ENCODE peak calls at places on chromosomes 5 and 9, in five cellular contexts. One of them, this sample, is unnamed.
A peak's percentile ranks its signal among the peaks of the same experiment; 100 is the strongest.

GRCh38 chr9:37986771-37987258 is 82.2 kb downstream of the SHB start:
- DNase-seq in cardiac fibroblast: no peak
- DNase-seq in AG10803: no peak
- DNase-seq in tibial nerve: no peak
- DNase-seq in mammary epithelial cell: no peak
- DNase-seq in this sample: no peak

GRCh38 chr9:126420643-126421564 is 94.3 kb downstream of the MVB12B start:
- DNase-seq in AG10803: no peak
- DNase-seq in cardiac fibroblast: no peak
- DNase-seq in mammary epithelial cell: peak; percentile 85
- DNase-seq in tibial nerve: no peak
- DNase-seq in this sample: no peak

GRCh38 chr5:59099270-59099994 is 516.6 kb downstream of the RAB3C start:
- DNase-seq in cardiac fibroblast: peak; percentile 55
- DNase-seq in mammary epithelial cell: peak; percentile 89
- DNase-seq in tibial nerve: no peak
- DNase-seq in AG10803: peak; percentile 61
- DNase-seq in this sample: no peak

GRCh38 chr9:101271102-101271501 is 113.7 kb downstream of the BAAT start:
- DNase-seq in cardiac fibroblast: no peak
- DNase-seq in tibial nerve: no peak
- DNase-seq in AG10803: no peak
- DNase-seq in mammary epithelial cell: no peak
- DNase-seq in this sample: no peak

GRCh38 chr5:52989025-52989780 is at the start of gene ITGA2:
- DNase-seq in cardiac fibroblast: peak; percentile 65
- DNase-seq in tibial nerve: peak; percentile 7
- DNase-seq in mammary epithelial cell: peak; percentile 86
- DNase-seq in AG10803: peak; percentile 37
- DNase-seq in this sample: no peak

GRCh38 chr5:137035480-137035878 is 463.6 kb downstream of the SPOCK1 start:
- DNase-seq in AG10803: peak; percentile 28
- DNase-seq in cardiac fibroblast: no peak
- DNase-seq in tibial nerve: no peak
- DNase-seq in mammary epithelial cell: no peak
- DNase-seq in this sample: no peak

GRCh38 chr5:98768160-98769005 is 5.1 kb upstream of the RGMB start:
- DNase-seq in cardiac fibroblast: peak; percentile 65
- DNase-seq in tibial nerve: peak; percentile 71
- DNase-seq in mammary epithelial cell: no peak
- DNase-seq in AG10803: peak; percentile 69
- DNase-seq in this sample: no peak

GRCh38 chr9:85610074-85610855 is 131.5 kb downstream of the AGTPBP1 start:
- DNase-seq in tibial nerve: peak; percentile 66
- DNase-seq in mammary epithelial cell: peak; percentile 53
- DNase-seq in AG10803: peak; percentile 81
- DNase-seq in cardiac fibroblast: peak; percentile 90
- DNase-seq in this sample: peak; percentile 68

GRCh38 chr9:92738661-92739081 is 26.0 kb downstream of the BICD2 start:
- DNase-seq in cardiac fibroblast: peak; percentile 35
- DNase-seq in mammary epithelial cell: peak; percentile 72
- DNase-seq in AG10803: peak; percentile 80
- DNase-seq in tibial nerve: no peak
- DNase-seq in this sample: no peak

GRCh38 chr9:131735238-131736181 is 4.4 kb downstream of the RAPGEF1 start:
- DNase-seq in AG10803: no peak
- DNase-seq in tibial nerve: no peak
- DNase-seq in cardiac fibroblast: no peak
- DNase-seq in mammary epithelial cell: no peak
- DNase-seq in this sample: no peak

GRCh38 chr5:74299833-74300232 is 340.7 kb downstream of the ENC1 start:
- DNase-seq in tibial nerve: no peak
- DNase-seq in AG10803: no peak
- DNase-seq in cardiac fibroblast: no peak
- DNase-seq in mammary epithelial cell: no peak
- DNase-seq in this sample: no peak

GRCh38 chr5:74304536-74304935 is 336.0 kb downstream of the ENC1 start:
- DNase-seq in tibial nerve: no peak
- DNase-seq in cardiac fibroblast: no peak
- DNase-seq in mammary epithelial cell: no peak
- DNase-seq in AG10803: peak; percentile 28
- DNase-seq in this sample: no peak

GRCh38 chr5:74300808-74301389 is 339.6 kb downstream of the ENC1 start:
- DNase-seq in cardiac fibroblast: no peak
- DNase-seq in AG10803: no peak
- DNase-seq in mammary epithelial cell: no peak
- DNase-seq in tibial nerve: no peak
- DNase-seq in this sample: no peak

GRCh38 chr5:74306845-74307244 is 333.7 kb downstream of the ENC1 start:
- DNase-seq in mammary epithelial cell: no peak
- DNase-seq in AG10803: no peak
- DNase-seq in tibial nerve: no peak
- DNase-seq in cardiac fibroblast: no peak
- DNase-seq in this sample: no peak

GRCh38 chr5:74303575-74303974 is 337.0 kb downstream of the ENC1 start:
- DNase-seq in tibial nerve: no peak
- DNase-seq in AG10803: peak; percentile 66
- DNase-seq in cardiac fibroblast: no peak
- DNase-seq in mammary epithelial cell: no peak
- DNase-seq in this sample: no peak
- TF ChIP-seq CTCF in tibial nerve: no peak
- TF ChIP-seq CTCF in AG10803: no peak
- TF ChIP-seq CTCF in cardiac fibroblast: no peak
- TF ChIP-seq CTCF in mammary epithelial cell: no peak
- TF ChIP-seq CTCF in this sample: no peak

GRCh38 chr9:19408693-19409405 is at the start of gene ACER2:
- DNase-seq in tibial nerve: peak; percentile 95
- DNase-seq in AG10803: peak; percentile 83
- DNase-seq in cardiac fibroblast: peak; percentile 91
- DNase-seq in mammary epithelial cell: peak; percentile 91
- DNase-seq in this sample: peak; percentile 40
- H3K4me3 ChIP-seq in tibial nerve: peak within 1 kb of the TSS; percentile 49
- H3K4me3 ChIP-seq in AG10803: peak within 1 kb of the TSS; percentile 80
- H3K4me3 ChIP-seq in cardiac fibroblast: peak within 1 kb of the TSS; percentile 83
- H3K4me3 ChIP-seq in mammary epithelial cell: peak within 1 kb of the TSS; percentile 74
- H3K4me3 ChIP-seq in this sample: peak within 1 kb of the TSS; percentile 75

GRCh38 chr5:140802781-140803271 is 2.0 kb downstream of the PCDHA3 start:
- DNase-seq in mammary epithelial cell: no peak
- DNase-seq in cardiac fibroblast: no peak
- DNase-seq in AG10803: no peak
- DNase-seq in tibial nerve: no peak
- DNase-seq in this sample: no peak

GRCh38 chr5:140801494-140801841 is 611 bp downstream of the PCDHA3 start:
- DNase-seq in mammary epithelial cell: no peak
- DNase-seq in tibial nerve: peak; percentile 11
- DNase-seq in AG10803: no peak
- DNase-seq in cardiac fibroblast: no peak
- DNase-seq in this sample: no peak

GRCh38 chr5:140808889-140809291 is 2.0 kb downstream of the PCDHA4 start:
- DNase-seq in AG10803: no peak
- DNase-seq in tibial nerve: no peak
- DNase-seq in mammary epithelial cell: no peak
- DNase-seq in cardiac fibroblast: no peak
- DNase-seq in this sample: no peak

DNA sequence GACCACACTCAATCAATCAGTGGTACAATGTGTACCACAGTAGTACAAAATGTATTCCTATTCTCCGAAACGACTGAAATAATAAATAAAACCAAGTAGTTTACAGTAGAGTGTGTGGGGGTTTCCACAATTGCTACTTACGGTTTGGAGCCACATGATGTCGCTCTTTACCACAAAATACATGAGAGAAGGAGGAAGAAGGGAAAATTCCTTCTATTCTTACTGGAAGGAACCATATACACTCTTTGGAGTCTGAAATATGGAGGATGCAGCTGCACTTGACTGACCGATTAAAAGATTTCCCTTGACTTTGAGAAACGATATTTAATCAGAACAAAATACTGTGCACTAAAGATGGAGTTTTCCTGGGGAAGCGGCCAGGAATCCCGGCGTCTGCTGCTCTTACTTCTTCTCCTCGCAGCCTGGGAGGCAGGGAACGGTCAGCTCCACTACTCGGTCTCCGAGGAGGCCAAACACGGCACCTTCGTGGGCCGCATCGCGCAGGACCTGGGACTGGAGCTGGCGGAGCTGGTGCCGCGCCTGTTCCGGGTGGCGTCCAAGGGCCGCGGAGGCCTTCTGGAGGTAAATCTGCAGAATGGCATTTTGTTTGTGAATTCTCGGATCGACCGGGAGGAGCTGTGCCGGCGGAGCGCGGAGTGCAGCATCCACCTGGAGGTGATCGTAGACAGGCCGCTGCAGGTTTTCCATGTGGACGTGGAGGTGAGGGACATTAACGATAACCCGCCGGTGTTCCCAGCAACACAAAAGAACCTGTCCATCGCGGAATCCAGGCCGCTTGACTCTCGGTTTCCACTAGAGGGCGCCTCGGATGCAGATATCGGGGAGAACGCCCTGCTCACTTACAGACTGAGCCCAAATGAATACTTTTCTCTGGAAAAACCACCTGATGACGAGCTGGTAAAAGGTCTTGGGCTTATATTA is at the start of gene PCDHA4:
- DNase-seq in mammary epithelial cell: peak; percentile 42
- DNase-seq in tibial nerve: peak; percentile 30
- DNase-seq in AG10803: peak; percentile 9
- DNase-seq in cardiac fibroblast: peak; percentile 6
- DNase-seq in this sample: no peak
- TF ChIP-seq CTCF in mammary epithelial cell: no peak
- TF ChIP-seq CTCF in tibial nerve: peak; percentile 20
- TF ChIP-seq CTCF in AG10803: peak; percentile 51
- TF ChIP-seq CTCF in cardiac fibroblast: peak; percentile 37
- TF ChIP-seq CTCF in this sample: peak; percentile 48

DNA sequence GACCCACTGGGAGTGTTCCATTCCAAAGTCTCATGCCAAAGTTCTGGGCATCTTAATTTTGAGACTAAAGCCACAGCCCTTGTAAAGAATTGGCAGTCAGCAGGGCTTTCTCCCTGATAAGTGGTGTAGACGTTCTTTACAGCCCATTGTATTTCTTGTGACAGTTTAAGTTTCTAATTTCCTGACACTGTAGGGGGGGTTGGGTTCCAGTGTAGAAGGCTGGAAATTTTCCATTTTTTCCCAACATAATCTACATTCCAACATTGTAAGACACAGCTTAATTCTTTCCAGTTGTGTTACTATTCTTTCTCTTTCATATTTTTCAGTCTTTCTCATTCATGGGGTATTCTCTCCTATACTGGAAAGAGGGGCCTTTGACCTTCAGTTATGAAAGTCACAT is 121.1 kb downstream of the FBXL7 start:
- DNase-seq in cardiac fibroblast: peak; percentile 75
- DNase-seq in mammary epithelial cell: no peak
- DNase-seq in AG10803: peak; percentile 89
- DNase-seq in tibial nerve: no peak
- DNase-seq in this sample: peak; percentile 67
- H3K4me3 ChIP-seq in cardiac fibroblast: no peak overlapping the region
- H3K4me3 ChIP-seq in mammary epithelial cell: no peak overlapping the region
- H3K4me3 ChIP-seq in AG10803: peak overlapping the region; percentile 39
- H3K4me3 ChIP-seq in tibial nerve: no peak overlapping the region
- H3K4me3 ChIP-seq in this sample: no peak overlapping the region

DNA sequence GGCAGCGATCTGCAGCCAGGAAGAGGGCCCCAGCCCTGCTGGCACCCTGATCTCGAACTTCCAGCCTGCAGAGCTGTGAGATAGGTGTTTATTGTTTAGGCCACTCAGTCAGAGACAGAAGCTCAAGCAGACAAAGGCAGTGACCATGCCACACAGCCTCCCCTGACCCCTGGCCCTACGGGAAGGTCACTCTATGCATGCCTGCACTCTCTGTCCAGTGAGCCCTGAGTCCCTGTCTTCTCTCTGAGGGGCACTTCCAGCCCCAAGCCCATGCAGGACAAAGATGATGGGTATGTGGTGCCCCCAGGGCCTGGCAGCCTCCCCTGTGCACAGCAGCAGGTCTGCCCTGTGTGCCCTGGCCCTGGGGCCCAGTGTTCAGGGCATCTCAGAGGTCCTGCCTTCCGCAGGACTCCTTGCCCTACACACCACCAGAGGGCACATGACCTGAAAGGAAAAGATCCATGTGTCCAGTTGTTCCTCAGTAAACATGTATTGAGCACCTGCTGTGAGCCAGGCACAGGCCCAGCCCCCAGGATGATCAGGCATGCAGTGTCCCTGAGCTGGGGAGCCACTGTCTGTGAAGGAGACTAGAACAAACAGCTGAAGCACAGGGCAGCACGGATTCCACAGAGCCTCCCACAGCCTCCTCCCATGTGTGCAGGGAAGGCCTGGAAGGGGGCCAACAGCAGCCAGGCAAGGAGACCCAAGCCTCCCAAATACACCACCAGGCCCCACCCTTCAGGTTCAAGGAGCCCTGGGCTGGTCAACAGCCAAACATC is 109.3 kb downstream of the ATPSCKMT start:
- DNase-seq in mammary epithelial cell: no peak
- DNase-seq in cardiac fibroblast: no peak
- DNase-seq in tibial nerve: no peak
- DNase-seq in AG10803: peak; percentile 26
- DNase-seq in this sample: no peak
- TF ChIP-seq CTCF in mammary epithelial cell: peak; percentile 15
- TF ChIP-seq CTCF in cardiac fibroblast: peak; percentile 27
- TF ChIP-seq CTCF in tibial nerve: no peak
- TF ChIP-seq CTCF in AG10803: peak; percentile 49
- TF ChIP-seq CTCF in this sample: peak; percentile 41

GRCh38 chr9:14084867-14085266 is 229.1 kb downstream of the NFIB start:
- DNase-seq in cardiac fibroblast: no peak
- DNase-seq in mammary epithelial cell: no peak
- DNase-seq in tibial nerve: no peak
- DNase-seq in AG10803: no peak
- DNase-seq in this sample: no peak
- H3K4me3 ChIP-seq in cardiac fibroblast: no peak overlapping the region
- H3K4me3 ChIP-seq in mammary epithelial cell: no peak overlapping the region
- H3K4me3 ChIP-seq in tibial nerve: no peak overlapping the region
- H3K4me3 ChIP-seq in AG10803: no peak overlapping the region
- H3K4me3 ChIP-seq in this sample: no peak overlapping the region

GRCh38 chr5:176529824-176530195 is 7.4 kb downstream of the RNF44 start:
- DNase-seq in mammary epithelial cell: no peak
- DNase-seq in cardiac fibroblast: no peak
- DNase-seq in tibial nerve: no peak
- DNase-seq in AG10803: no peak
- DNase-seq in this sample: no peak
- TF ChIP-seq CTCF in mammary epithelial cell: no peak
- TF ChIP-seq CTCF in cardiac fibroblast: no peak
- TF ChIP-seq CTCF in tibial nerve: no peak
- TF ChIP-seq CTCF in AG10803: no peak
- TF ChIP-seq CTCF in this sample: no peak

DNA sequence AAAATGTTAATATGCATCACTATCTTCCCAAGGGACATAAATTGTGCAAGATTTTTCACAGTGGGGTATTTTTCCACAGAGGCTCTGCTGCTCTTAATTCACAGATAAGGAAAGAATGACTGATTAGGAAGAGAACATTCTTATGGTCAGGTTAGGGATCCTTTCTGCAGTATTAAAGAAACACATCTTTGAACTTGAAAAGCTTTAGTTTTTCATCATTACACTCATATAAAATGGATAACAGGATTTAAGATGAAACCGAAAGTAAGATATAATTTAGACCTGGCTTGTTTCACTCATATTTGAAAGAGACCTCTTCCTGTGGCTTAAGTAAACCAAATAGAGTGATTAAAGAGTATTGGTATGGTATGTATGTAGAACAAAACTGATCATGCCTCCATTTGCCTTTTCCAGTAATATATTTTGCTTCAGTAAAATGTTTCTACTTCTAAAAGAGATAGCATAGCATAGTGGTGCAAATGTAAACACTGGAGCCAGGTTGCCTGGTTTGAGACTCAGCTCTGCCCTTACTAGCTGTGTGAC is 160.0 kb downstream of the PRR16 start:
- DNase-seq in tibial nerve: no peak
- DNase-seq in mammary epithelial cell: no peak
- DNase-seq in AG10803: peak; percentile 41
- DNase-seq in cardiac fibroblast: peak; percentile 76
- DNase-seq in this sample: no peak
- H3K4me3 ChIP-seq in tibial nerve: no peak overlapping the region
- H3K4me3 ChIP-seq in mammary epithelial cell: peak overlapping the region; percentile 19
- H3K4me3 ChIP-seq in AG10803: peak overlapping the region; percentile 7
- H3K4me3 ChIP-seq in cardiac fibroblast: peak overlapping the region; percentile 25
- H3K4me3 ChIP-seq in this sample: no peak overlapping the region

This sample was measured in HFF-Myc.